ENCODE peak calls at places on chromosomes 6 and 20, in four cellular contexts. E is GM20000, C is AG10803, L is mesothelial cell of epicardium. N is an unnamed sample.

GRCh38 chr6:155011997-155012396 is 16.9 kb downstream of the TIAM2 start:
- DNase-seq in E (no peak), C (no peak), L (no peak), N (no peak)

GRCh38 chr20:37567671-37568588 is 40.3 kb upstream of the BLCAP start:
- DNase-seq in E (no peak), C (no peak), L (no peak), N (no peak)

GRCh38 chr6:35552285-35552917 is 39.7 kb upstream of the TULP1 start:
- DNase-seq in E (peak), C (peak), L (no peak), N (peak)

GRCh38 chr6:56101141-56101553 is 146.2 kb downstream of the COL21A1 start:
- DNase-seq in E (no peak), C (peak), L (no peak), N (no peak)

GRCh38 chr6:144757730-144758129 is 472.6 kb downstream of the UTRN start:
- DNase-seq in E (no peak), C (no peak), L (no peak), N (no peak)

GRCh38 chr6:34246563-34247391 is 2.0 kb downstream of the SMIM29 start:
- DNase-seq in E (peak), C (no peak), L (no peak), N (peak)

GRCh38 chr6:150470131-150470530 is 101.3 kb downstream of the IYD start:
- DNase-seq in E (no peak), C (no peak), L (no peak), N (no peak)

GRCh38 chr20:20679306-20679705 is 33.1 kb downstream of the RALGAPA2 start:
- DNase-seq in E (no peak), C (no peak), L (no peak), N (no peak)

GRCh38 chr6:136326038-136326561 is 36.5 kb upstream of the BCLAF1 start:
- DNase-seq in E (no peak), C (peak), L (no peak), N (no peak)

GRCh38 chr20:33563788-33564187 is 73.9 kb downstream of the CBFA2T2 start:
- DNase-seq in E (no peak), C (no peak), L (no peak), N (no peak)

GRCh38 chr6:126077810-126078791 is 91.8 kb downstream of the TRMT11 start:
- DNase-seq in E (no peak), C (peak), L (no peak), N (no peak)

GRCh38 chr6:39330057-39330456 is 7.6 kb upstream of the KCNK16 start:
- DNase-seq in E (peak), C (no peak), L (no peak), N (no peak)

GRCh38 chr6:42041131-42042055 is 8.9 kb upstream of the TAF8 start:
- DNase-seq in E (no peak), C (no peak), L (no peak), N (no peak)

N was measured in GM06990.